ENCODE peak calls at places on chromosomes 7 and 10, in six cellular contexts. A is colonic mucosa, Q is coronary artery, P is cardiac muscle cell, F is ovary, S is IMR-90. G is an unnamed sample.

GRCh38 chr7:155017834-155018233 is 14.9 kb upstream of the PAXIP1 start:
- DNase-seq in A (no peak), Q (no peak), P (no peak), F (no peak), S (no peak), G (no peak)

GRCh38 chr10:101066146-101066889 is 4.5 kb downstream of the KAZALD1 start:
- DNase-seq in A (peak; percentile 94), Q (peak; percentile 91), P (peak; percentile 60), F (peak; percentile 13), S (peak; percentile 57), G (peak; percentile 61)

GRCh38 chr7:1124164-1124563 is 35.8 kb downstream of the ZFAND2A start:
- DNase-seq in A (no peak), Q (no peak), P (no peak), F (no peak), S (no peak), G (peak; percentile 32)

GRCh38 chr7:2048531-2048930 is 184.2 kb downstream of the MAD1L1 start:
- DNase-seq in A (no peak), Q (no peak), P (no peak), F (no peak), S (no peak), G (no peak)

GRCh38 chr10:10599994-10600393 is 417.7 kb upstream of the CELF2 start:
- DNase-seq in A (no peak), Q (no peak), P (no peak), F (no peak), S (no peak), G (no peak)

GRCh38 chr10:34280599-34281374 is 534.3 kb downstream of the PARD3 start:
- DNase-seq in A (no peak), Q (no peak), P (peak; percentile 96), F (peak; percentile 68), S (peak; percentile 98), G (peak; percentile 96)

GRCh38 chr7:64687249-64687648 is 21.3 kb downstream of the ZNF107 start:
- DNase-seq in A (no peak), Q (no peak), P (no peak), F (no peak), S (no peak), G (no peak)

GRCh38 chr7:45198986-45199385 is 41.4 kb downstream of the RAMP3 start:
- DNase-seq in A (no peak), Q (peak; percentile 63), P (no peak), F (no peak), S (no peak), G (no peak)

GRCh38 chr10:61791216-61791615 is 110.3 kb upstream of the ARID5B start:
- DNase-seq in A (no peak), Q (no peak), P (no peak), F (no peak), S (peak; percentile 80), G (peak; percentile 86)

GRCh38 chr10:97079157-97079435 is 106.7 kb downstream of the SLIT1 start:
- DNase-seq in A (no peak), Q (no peak), P (no peak), F (no peak), S (no peak), G (no peak)

GRCh38 chr7:128940494-128941322 is 3.0 kb downstream of the IRF5 start:
- DNase-seq in A (peak; percentile 54), Q (no peak), P (no peak), F (no peak), S (no peak), G (no peak)

GRCh38 chr10:80501381-80501912 is 36.3 kb upstream of the SH2D4B start:
- DNase-seq in A (no peak), Q (no peak), P (no peak), F (no peak), S (no peak), G (no peak)

GRCh38 chr10:97718659-97719142 is 5.2 kb downstream of the MARVELD1 start:
- DNase-seq in A (peak; percentile 95), Q (no peak), P (peak; percentile 43), F (peak; percentile 66), S (no peak), G (peak; percentile 62)

GRCh38 chr10:88150338-88150737 is 286.9 kb downstream of the PTEN start:
- DNase-seq in A (no peak), Q (no peak), P (peak; percentile 56), F (no peak), S (peak; percentile 72), G (peak; percentile 75)

GRCh38 chr10:121168513-121169216 is 317.5 kb downstream of the WDR11 start:
- DNase-seq in A (no peak), Q (no peak), P (no peak), F (no peak), S (no peak), G (no peak)

GRCh38 chr10:69253171-69253570 is 25.1 kb upstream of the HK1 start:
- DNase-seq in A (no peak), Q (no peak), P (no peak), F (no peak), S (no peak), G (no peak)

GRCh38 chr7:3899559-3899991 is 598.5 kb downstream of the SDK1 start:
- DNase-seq in A (no peak), Q (peak; percentile 65), P (no peak), F (no peak), S (no peak), G (no peak)

GRCh38 chr10:126521354-126521753 is 133.1 kb upstream of the ADAM12 start:
- DNase-seq in A (no peak), Q (no peak), P (no peak), F (no peak), S (no peak), G (no peak)

GRCh38 chr7:121633186-121633585 is 237.1 kb upstream of the FAM3C start:
- DNase-seq in A (no peak), Q (no peak), P (peak; percentile 29), F (no peak), S (no peak), G (no peak)

DNA sequence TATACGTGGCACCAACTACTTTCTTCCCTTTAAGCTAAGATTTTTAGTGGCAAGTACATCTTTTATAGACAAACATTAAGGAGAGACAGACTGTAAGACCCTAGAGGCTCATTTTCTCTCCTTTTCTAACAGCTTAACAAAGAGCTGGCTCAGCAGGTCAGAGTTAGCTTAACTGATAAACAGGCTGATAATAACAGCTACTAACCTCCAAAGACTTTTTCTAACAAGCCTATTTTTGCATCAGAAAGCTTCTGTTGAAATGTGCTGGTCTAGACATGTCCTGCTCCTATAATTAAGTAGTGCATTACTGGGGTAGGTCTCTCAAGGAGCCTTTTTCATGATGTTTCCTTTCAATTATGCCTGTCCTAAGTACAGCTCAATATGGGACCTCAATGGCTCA is 238.2 kb upstream of the FAM3C start:
- DNase-seq in A (no peak), Q (no peak), P (no peak), F (no peak), S (no peak), G (no peak)
- H3K4me3 ChIP-seq in A (no peak overlapping the region), Q (no peak overlapping the region), P (no peak overlapping the region), F (no peak overlapping the region), S (no peak overlapping the region), G (no peak overlapping the region)

DNA sequence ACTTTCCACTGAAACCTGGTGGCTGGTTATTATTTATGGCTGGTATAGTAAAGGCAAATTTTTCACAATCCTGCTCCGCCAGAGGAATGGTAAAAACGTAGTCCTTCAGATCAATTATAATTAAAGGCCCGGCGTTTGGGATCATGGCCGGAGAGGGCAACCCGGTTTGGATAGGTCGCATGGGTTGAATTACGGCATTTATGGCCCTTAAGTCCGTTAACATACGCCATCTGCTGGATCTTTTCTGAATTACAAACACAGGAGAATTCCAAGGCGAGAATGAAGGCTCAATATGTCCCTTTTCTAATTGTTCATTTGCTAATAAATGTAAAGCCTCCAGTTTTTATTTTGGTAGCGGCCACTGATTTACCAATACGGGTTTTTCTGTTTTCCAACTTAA is 11.3 kb upstream of the TAS2R3 start:
- DNase-seq in A (no peak), Q (no peak), P (no peak), F (no peak), S (no peak), G (no peak)
- TF ChIP-seq CTCF in A (no peak), Q (no peak), P (no peak), F (no peak), S (peak; percentile 6), G (peak; percentile 34)

GRCh38 chr7:5528815-5529442 is 105.3 kb upstream of the TNRC18 start:
- DNase-seq in A (no peak), Q (no peak), P (peak; percentile 65), F (no peak), S (no peak), G (no peak)

GRCh38 chr7:5528071-5528814 is 104.6 kb upstream of the TNRC18 start:
- DNase-seq in A (peak; percentile 52), Q (no peak), P (peak; percentile 53), F (peak; percentile 31), S (peak; percentile 36), G (peak; percentile 53)

GRCh38 chr7:5523052-5523711 is 99.5 kb upstream of the TNRC18 start:
- DNase-seq in A (no peak), Q (no peak), P (peak; percentile 71), F (no peak), S (peak; percentile 54), G (peak; percentile 50)

GRCh38 chr7:5525271-5526189 is 101.9 kb upstream of the TNRC18 start:
- DNase-seq in A (peak; percentile 29), Q (no peak), P (peak; percentile 80), F (no peak), S (peak; percentile 54), G (peak; percentile 75)

DNA sequence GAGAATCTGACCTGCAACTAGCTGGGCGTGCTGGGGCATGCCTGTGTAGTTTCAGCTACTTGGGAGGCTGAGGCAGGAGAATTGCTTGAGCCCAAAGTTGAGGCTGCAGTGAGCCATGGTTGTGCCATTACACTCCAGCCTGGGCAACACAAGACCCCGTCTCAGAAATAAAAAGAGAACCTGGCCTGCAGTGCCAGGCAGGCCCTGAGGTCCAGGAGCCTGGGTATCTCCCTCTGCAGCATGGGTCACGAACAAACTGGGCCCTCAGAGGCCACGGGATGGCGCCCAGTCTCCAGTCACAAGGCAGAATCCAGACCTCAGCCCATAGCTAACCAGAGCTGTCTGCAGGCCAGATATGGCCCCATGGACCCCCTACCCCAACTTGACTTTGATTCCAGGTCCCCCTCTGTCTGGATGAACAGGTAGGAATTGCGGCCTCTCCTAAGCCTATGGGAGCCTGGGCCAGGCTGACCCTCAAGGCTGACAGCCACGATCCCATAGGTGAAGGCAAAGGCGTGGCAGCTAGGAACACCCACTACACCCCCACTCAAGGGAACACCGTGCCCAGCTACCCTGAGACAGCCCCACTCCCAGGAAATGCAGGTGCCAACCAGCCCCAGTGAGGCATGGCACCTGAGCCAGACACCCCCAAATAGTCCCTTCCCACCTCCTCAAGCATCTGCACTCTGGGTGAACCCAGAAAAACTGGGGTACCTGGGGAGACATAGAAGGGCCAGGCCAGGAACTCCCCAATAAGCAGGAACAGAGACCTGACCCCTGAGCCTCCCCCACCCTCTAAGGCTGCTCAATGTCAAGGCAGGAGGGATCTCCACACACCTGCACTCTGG is 102.8 kb upstream of the TNRC18 start:
- DNase-seq in A (peak; percentile 57), Q (no peak), P (peak; percentile 74), F (peak; percentile 34), S (peak; percentile 32), G (peak; percentile 57)
- H3K4me3 ChIP-seq in A (no peak overlapping the region), Q (peak overlapping the region; percentile 99), P (no peak overlapping the region), F (peak overlapping the region; percentile 92), S (peak overlapping the region; percentile 91), G (peak overlapping the region; percentile 98)

DNA sequence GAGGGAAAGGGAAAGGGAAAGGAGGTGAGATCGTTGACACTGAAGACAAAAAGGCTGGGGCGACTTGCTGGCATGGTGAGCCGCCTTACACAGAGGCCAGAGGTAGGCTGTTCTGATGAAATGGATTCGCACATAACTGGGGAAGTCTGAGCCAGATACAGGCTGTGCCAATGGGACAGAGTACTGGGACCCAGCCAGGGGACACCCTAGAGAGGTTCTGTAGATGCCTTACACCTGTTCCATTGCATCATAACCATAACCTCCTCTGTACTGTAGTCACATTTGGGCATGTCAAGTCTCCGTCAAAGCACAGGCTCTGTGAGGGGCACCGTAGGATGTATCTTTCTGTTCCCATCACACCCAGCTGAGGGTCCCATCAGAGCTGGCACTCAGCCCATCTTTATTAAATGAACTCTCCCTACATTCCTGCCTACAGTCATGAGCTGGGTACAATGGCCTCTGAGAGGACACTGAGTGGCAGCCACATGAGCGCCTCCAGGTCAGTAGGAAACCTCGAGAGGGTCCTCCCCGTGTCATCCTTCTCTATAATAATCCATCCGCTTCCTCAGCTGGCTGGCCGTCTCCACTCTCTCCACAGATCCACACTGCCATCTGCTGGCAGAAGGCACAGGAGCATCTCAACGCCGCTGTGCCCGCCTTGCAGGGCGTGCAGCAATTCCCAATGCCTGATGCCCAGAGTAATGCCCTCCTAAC is 71.2 kb downstream of the XPNPEP1 start:
- DNase-seq in A (peak; percentile 83), Q (peak; percentile 78), P (peak; percentile 78), F (peak; percentile 67), S (peak; percentile 62), G (peak; percentile 66)
- TF ChIP-seq CTCF in A (peak; percentile 89), Q (peak; percentile 83), P (peak; percentile 92), F (peak; percentile 72), S (peak; percentile 82), G (peak; percentile 93)

G was measured in AG10803.